ENCODE peak calls at places on chromosomes 11 and 22, in seven cellular contexts. B is GM06990; S is activated T-helper 1 cell treated with Interleukin-2 at 50 U/mL for 16 hours; O is stimulated activated naive CD4-positive, alpha-beta T cell; N is Calu3; X is activated T-cell treated with anti-CD3 and anti-CD28 coated beads, Interleukin-2, amount 50 U/mL, for 72 hours; M is SHP77 treated with DMSO at 0.1 percent for 48 hours. L is an unnamed sample.

GRCh38 chr22:49733631-49734030 is 94.0 kb downstream of the BRD1 start:
- DNase-seq in B (no peak), S (no peak), O (no peak), N (no peak), X (no peak), M (no peak), L (no peak)

GRCh38 chr11:71488086-71488967 is 35.3 kb downstream of the NADSYN1 start:
- DNase-seq in B (no peak), S (no peak), O (no peak), N (no peak), X (no peak), M (no peak), L (no peak)

GRCh38 chr22:37661160-37661924 is 2.8 kb downstream of the PDXP start:
- DNase-seq in B (no peak), S (no peak), O (peak), N (no peak), X (no peak), M (peak), L (no peak)

GRCh38 chr11:12693485-12694181 is 19.4 kb downstream of the TEAD1 start:
- DNase-seq in B (no peak), S (no peak), O (no peak), N (peak), X (no peak), M (peak), L (peak)

GRCh38 chr22:22748297-22748743 is 103.9 kb downstream of the GGTLC2 start:
- DNase-seq in B (no peak), S (no peak), O (no peak), N (peak), X (peak), M (no peak), L (peak)

GRCh38 chr11:37259734-37260133 is 661.7 kb upstream of the RAG2 start:
- DNase-seq in B (no peak), S (no peak), O (no peak), N (no peak), X (no peak), M (no peak), L (no peak)

GRCh38 chr11:122140535-122140934 is 24.5 kb upstream of the BLID start:
- DNase-seq in B (no peak), S (no peak), O (no peak), N (no peak), X (no peak), M (no peak), L (no peak)

GRCh38 chr11:76698321-76699043 is 27.9 kb upstream of the LRRC32 start:
- DNase-seq in B (no peak), S (no peak), O (no peak), N (no peak), X (no peak), M (no peak), L (no peak)

GRCh38 chr11:30459821-30460220 is 126.3 kb downstream of the MPPED2 start:
- DNase-seq in B (no peak), S (no peak), O (no peak), N (no peak), X (no peak), M (no peak), L (no peak)

GRCh38 chr11:69501891-69502860 is 20.7 kb downstream of the LINC01488 start:
- DNase-seq in B (no peak), S (no peak), O (no peak), N (no peak), X (no peak), M (no peak), L (no peak)

GRCh38 chr11:76523147-76523546 is 78.3 kb downstream of the EMSY start:
- DNase-seq in B (no peak), S (no peak), O (no peak), N (no peak), X (no peak), M (peak), L (no peak)

GRCh38 chr22:37088750-37089408 is 20.6 kb downstream of the TMPRSS6 start:
- DNase-seq in B (no peak), S (no peak), O (no peak), N (no peak), X (no peak), M (no peak), L (no peak)

GRCh38 chr11:103079833-103080232 is 12.1 kb downstream of the DCUN1D5 start:
- DNase-seq in B (no peak), S (no peak), O (no peak), N (no peak), X (no peak), M (no peak), L (no peak)

GRCh38 chr11:72814831-72815618 is 814 bp downstream of the ATG16L2 start:
- DNase-seq in B (peak), S (peak), O (no peak), N (peak), X (peak), M (peak), L (peak)

GRCh38 chr22:35410663-35411034 is 10.7 kb downstream of the MCM5 start:
- DNase-seq in B (no peak), S (no peak), O (no peak), N (no peak), X (no peak), M (no peak), L (no peak)

GRCh38 chr11:12769834-12770345 is 95.7 kb downstream of the TEAD1 start:
- DNase-seq in B (no peak), S (no peak), O (no peak), N (peak), X (no peak), M (no peak), L (no peak)

GRCh38 chr11:83349371-83349770 is 63.2 kb upstream of the CCDC90B start:
- DNase-seq in B (no peak), S (no peak), O (no peak), N (no peak), X (no peak), M (no peak), L (no peak)

GRCh38 chr11:61949169-61950034 is 749 bp upstream of the BEST1 start:
- DNase-seq in B (no peak), S (no peak), O (no peak), N (peak), X (peak), M (peak), L (peak)

GRCh38 chr11:6603287-6604080 is at the start of the genes ILK and RRP8:
- DNase-seq in B (peak), S (peak), O (peak), N (peak), X (peak), M (peak), L (peak)

GRCh38 chr11:76086713-76087635 is 119.3 kb downstream of the WNT11 start:
- DNase-seq in B (no peak), S (no peak), O (no peak), N (no peak), X (no peak), M (no peak), L (no peak)

GRCh38 chr22:23789121-23789520 is 2.4 kb downstream of the SMARCB1 start:
- DNase-seq in B (no peak), S (no peak), O (no peak), N (no peak), X (no peak), M (no peak), L (no peak)

GRCh38 chr11:58567889-58568512 is 7.7 kb downstream of the LPXN start:
- DNase-seq in B (peak), S (peak), O (peak), N (peak), X (peak), M (no peak), L (peak)

GRCh38 chr11:45658292-45658991 is 7.0 kb downstream of the CHST1 start:
- DNase-seq in B (no peak), S (no peak), O (no peak), N (no peak), X (no peak), M (no peak), L (peak)

GRCh38 chr11:106022795-106023275 is 795 bp upstream of the MSANTD4 start:
- DNase-seq in B (peak), S (no peak), O (no peak), N (no peak), X (peak), M (no peak), L (peak)

GRCh38 chr11:117669062-117669461 is 128.0 kb downstream of the DSCAML1 start:
- DNase-seq in B (no peak), S (no peak), O (no peak), N (no peak), X (no peak), M (no peak), L (no peak)

GRCh38 chr22:32823024-32823730 is 21.7 kb downstream of the TIMP3 start:
- DNase-seq in B (no peak), S (no peak), O (no peak), N (peak), X (no peak), M (no peak), L (peak)

GRCh38 chr22:50699754-50700386 is 27.2 kb downstream of the SHANK3 start:
- DNase-seq in B (no peak), S (no peak), O (no peak), N (no peak), X (no peak), M (no peak), L (no peak)

GRCh38 chr11:62552931-62553838 is 6.6 kb upstream of the AHNAK start:
- DNase-seq in B (no peak), S (no peak), O (peak), N (peak), X (peak), M (no peak), L (peak)

GRCh38 chr11:57116654-57117053 is 65.1 kb upstream of the LRRC55 start:
- DNase-seq in B (no peak), S (no peak), O (no peak), N (peak), X (peak), M (no peak), L (peak)

GRCh38 chr11:68447015-68447801 is 13.3 kb upstream of the PPP6R3 start:
- DNase-seq in B (peak), S (peak), O (peak), N (peak), X (peak), M (no peak), L (peak)

L was measured in colonic mucosa.